ENCODE peak calls at places on chromosomes 3 and 15, in ten cellular contexts. H, O, X, C, B, G, J, P, K and N are unnamed samples.
A peak's percentile ranks its signal among the peaks of the same experiment; 100 is the strongest.

GRCh38 chr3:37324752-37325407 is 150.5 kb upstream of the LRRFIP2 start:
- DNase-seq in H (no peak), C (no peak), J (no peak), X (no peak), O (no peak), B (no peak), G (no peak), K (no peak), P (no peak), N (no peak)

GRCh38 chr15:101474983-101475382 is 14.5 kb downstream of the PCSK6 start:
- DNase-seq in P (no peak), J (no peak), C (no peak), O (no peak), G (no peak), X (no peak), K (no peak), H (no peak), B (no peak), N (no peak)

GRCh38 chr15:31215490-31216209 is 111.0 kb upstream of the KLF13 start:
- DNase-seq in K (peak; percentile 91), X (peak; percentile 49), C (peak; percentile 79), B (peak; percentile 55), O (peak; percentile 80), P (peak; percentile 93), H (peak; percentile 86), J (peak; percentile 67), G (peak; percentile 94), N (peak; percentile 86)

GRCh38 chr3:126085841-126086240 is 1.9 kb upstream of the SLC41A3 start:
- DNase-seq in P (no peak), B (no peak), K (no peak), C (no peak), O (no peak), G (no peak), J (no peak), H (no peak), X (no peak), N (peak; percentile 61)

GRCh38 chr15:88989578-88989977 is 76.4 kb upstream of the MFGE8 start:
- DNase-seq in K (no peak), J (no peak), P (no peak), X (no peak), C (no peak), G (no peak), B (peak; percentile 76), H (no peak), O (no peak), N (no peak)

GRCh38 chr3:196235452-196236122 is 19.3 kb downstream of the SLC51A start:
- DNase-seq in B (no peak), K (no peak), O (no peak), H (no peak), J (no peak), P (peak; percentile 33), G (no peak), C (no peak), X (no peak), N (no peak)

GRCh38 chr3:19645093-19645492 is 288.9 kb downstream of the EFHB start:
- DNase-seq in K (no peak), G (no peak), H (no peak), X (no peak), P (peak; percentile 65), J (no peak), O (no peak), C (no peak), B (no peak), N (no peak)

GRCh38 chr3:134407247-134407640 is 33.0 kb upstream of the AMOTL2 start:
- DNase-seq in J (no peak), G (no peak), P (no peak), C (no peak), O (no peak), X (peak; percentile 43), K (no peak), B (no peak), H (no peak), N (no peak)

GRCh38 chr3:18847583-18848197 is 300.6 kb upstream of the KCNH8 start:
- DNase-seq in P (peak; percentile 17), H (peak; percentile 28), K (peak; percentile 10), X (peak; percentile 15), O (no peak), B (no peak), C (no peak), G (no peak), J (no peak), N (no peak)

GRCh38 chr3:184361932-184362667 is 590 bp downstream of the POLR2H start:
- DNase-seq in X (no peak), B (peak; percentile 57), K (peak; percentile 36), G (peak; percentile 82), C (peak; percentile 24), J (peak; percentile 65), P (peak; percentile 50), H (peak; percentile 78), O (peak; percentile 36), N (peak; percentile 69)

GRCh38 chr15:89122532-89123525 is 34.6 kb downstream of the ABHD2 start:
- DNase-seq in J (no peak), B (peak; percentile 84), G (no peak), H (no peak), K (no peak), X (no peak), C (no peak), O (no peak), P (no peak), N (no peak)

GRCh38 chr3:101069796-101070195 is 76.6 kb upstream of the ABI3BP start:
- DNase-seq in J (no peak), G (no peak), X (no peak), O (no peak), C (no peak), K (no peak), H (no peak), P (no peak), B (no peak), N (no peak)

GRCh38 chr3:1703169-1703568 is 395.5 kb upstream of the CNTN4 start:
- DNase-seq in C (no peak), B (no peak), J (no peak), H (no peak), O (no peak), X (no peak), P (no peak), G (no peak), K (no peak), N (no peak)

GRCh38 chr3:79423417-79423816 is 344.4 kb downstream of the ROBO1 start:
- DNase-seq in G (no peak), O (no peak), X (no peak), P (no peak), K (no peak), C (no peak), J (no peak), H (no peak), B (no peak), N (no peak)

GRCh38 chr15:63950911-63951481 is 95.3 kb downstream of the DAPK2 start:
- DNase-seq in O (no peak), J (no peak), G (no peak), C (no peak), X (no peak), K (no peak), B (peak; percentile 78), H (no peak), P (no peak), N (no peak)

GRCh38 chr15:51982013-51982769 is 10.6 kb upstream of the LEO1 start:
- DNase-seq in X (peak; percentile 37), O (no peak), K (peak; percentile 83), C (peak; percentile 1), P (peak; percentile 89), J (no peak), B (peak; percentile 78), G (peak; percentile 74), H (no peak), N (peak; percentile 76)

GRCh38 chr3:191296041-191296541 is 33.1 kb upstream of the CCDC50 start:
- DNase-seq in K (no peak), H (no peak), G (no peak), O (no peak), J (no peak), X (no peak), P (peak; percentile 86), C (no peak), B (no peak), N (no peak)

GRCh38 chr3:144104146-144104545 is 132.5 kb downstream of the DIPK2A start:
- DNase-seq in H (peak; percentile 78), O (no peak), G (no peak), X (no peak), P (no peak), K (no peak), C (no peak), J (no peak), B (no peak), N (no peak)

GRCh38 chr3:122301063-122301462 is 24.0 kb upstream of the CSTA start:
- DNase-seq in G (no peak), K (no peak), C (no peak), H (no peak), B (no peak), J (no peak), P (peak; percentile 74), O (no peak), X (no peak), N (no peak)

GRCh38 chr3:21484323-21485154 is 266.5 kb downstream of the ZNF385D start:
- DNase-seq in P (peak; percentile 72), C (no peak), B (peak; percentile 34), G (no peak), K (peak; percentile 1), J (no peak), X (peak; percentile 0), O (peak; percentile 53), H (peak; percentile 79), N (peak; percentile 21)

GRCh38 chr3:82796765-82797164 is 1035.3 kb upstream of the GBE1 start:
- DNase-seq in B (no peak), J (no peak), K (no peak), P (no peak), C (no peak), H (peak; percentile 19), X (no peak), G (no peak), O (no peak), N (no peak)

GRCh38 chr15:39075311-39075710 is 505.6 kb upstream of the THBS1 start:
- DNase-seq in C (no peak), P (no peak), B (no peak), O (no peak), G (no peak), H (no peak), J (no peak), K (no peak), X (no peak), N (no peak)

GRCh38 chr3:18436213-18436612 is 11.1 kb upstream of the SATB1 start:
- DNase-seq in H (no peak), K (no peak), J (no peak), G (no peak), C (no peak), X (no peak), P (no peak), B (no peak), O (no peak), N (no peak)

GRCh38 chr15:60318236-60318867 is 79.4 kb downstream of the ANXA2 start:
- DNase-seq in P (no peak), O (no peak), H (peak; percentile 51), J (no peak), C (no peak), B (no peak), X (no peak), K (no peak), G (no peak), N (no peak)

GRCh38 chr3:51704511-51704950 is 2.3 kb upstream of the GRM2 start:
- DNase-seq in X (no peak), O (no peak), C (no peak), J (no peak), P (no peak), B (no peak), K (no peak), H (no peak), G (no peak), N (no peak)

GRCh38 chr3:178304758-178305157 is 231.5 kb upstream of the KCNMB2 start:
- DNase-seq in P (no peak), J (no peak), O (no peak), H (no peak), C (no peak), X (no peak), K (no peak), B (peak; percentile 83), G (no peak), N (no peak)